ENCODE peak calls at places on chromosomes 16 and 17, in five cellular contexts. R is CD4-positive, CD25-positive, alpha-beta regulatory T cell; C is GM12865; N is AG09309; B is left ventricle myocardium inferior. A is an unnamed sample.
A peak's percentile ranks its signal among the peaks of the same experiment; 100 is the strongest.

GRCh38 chr17:50766222-50767023 is 895 bp downstream of the ANKRD40CL start:
- DNase-seq in C (peak; percentile 31), B (no peak), R (no peak), N (no peak), A (no peak)

GRCh38 chr16:23801387-23801786 is 34.4 kb upstream of the PRKCB start:
- DNase-seq in R (peak; percentile 76), B (peak; percentile 64), C (peak; percentile 83), N (peak; percentile 14), A (peak; percentile 83)

GRCh38 chr17:36578671-36579070 is 13.0 kb upstream of the DHRS11 start:
- DNase-seq in C (no peak), N (no peak), B (no peak), R (no peak), A (no peak)

GRCh38 chr17:76161619-76162222 is 20.7 kb upstream of the FOXJ1 start:
- DNase-seq in N (no peak), B (no peak), C (no peak), R (no peak), A (no peak)

GRCh38 chr17:71472809-71473789 is 647.7 kb upstream of the SOX9 start:
- DNase-seq in R (no peak), B (no peak), C (peak; percentile 69), N (peak; percentile 34), A (no peak)

GRCh38 chr16:55040366-55041086 is 109.9 kb downstream of the IRX5 start:
- DNase-seq in R (no peak), C (no peak), N (no peak), B (no peak), A (no peak)

GRCh38 chr17:28885951-28886350 is 11.6 kb downstream of the FLOT2 start:
- DNase-seq in C (no peak), N (no peak), B (no peak), R (no peak), A (no peak)

GRCh38 chr16:28837672-28838557 is 8.2 kb downstream of the TUFM start:
- DNase-seq in N (no peak), C (no peak), B (no peak), R (no peak), A (no peak)

GRCh38 chr17:52145496-52145895 is 13.0 kb downstream of the CA10 start:
- DNase-seq in B (no peak), C (no peak), R (no peak), N (no peak), A (no peak)

GRCh38 chr17:8836821-8837426 is 30.6 kb downstream of the PIK3R6 start:
- DNase-seq in C (no peak), N (no peak), B (no peak), R (no peak), A (no peak)

GRCh38 chr17:4948997-4949320 is 629 bp upstream of the PFN1 start:
- DNase-seq in C (peak; percentile 95), B (peak; percentile 87), R (peak; percentile 88), N (peak; percentile 56), A (peak; percentile 91)

GRCh38 chr16:85258616-85259015 is 146.3 kb upstream of the CIBAR2 start:
- DNase-seq in N (no peak), B (no peak), R (no peak), C (no peak), A (no peak)

GRCh38 chr16:85259831-85260165 is 147.5 kb upstream of the CIBAR2 start:
- DNase-seq in N (no peak), C (no peak), B (no peak), R (no peak), A (no peak)

GRCh38 chr16:85259115-85259830 is 147.0 kb upstream of the CIBAR2 start:
- DNase-seq in B (no peak), R (no peak), C (no peak), N (no peak), A (no peak)

GRCh38 chr16:85257483-85257882 is 145.2 kb upstream of the CIBAR2 start:
- DNase-seq in R (no peak), N (no peak), B (no peak), C (no peak), A (no peak)

GRCh38 chr16:85258166-85258565 is 145.9 kb upstream of the CIBAR2 start:
- DNase-seq in B (no peak), R (no peak), N (no peak), C (no peak), A (no peak)
- H3K4me3 ChIP-seq in B (no peak overlapping the region), R (no peak overlapping the region), N (no peak overlapping the region), C (no peak overlapping the region), A (no peak overlapping the region)

GRCh38 chr17:12738624-12739023 is 50.7 kb upstream of the ARHGAP44 start:
- DNase-seq in N (no peak), C (no peak), B (no peak), R (no peak), A (no peak)
- H3K4me3 ChIP-seq in N (no peak overlapping the region), C (no peak overlapping the region), B (no peak overlapping the region), R (no peak overlapping the region), A (no peak overlapping the region)

DNA sequence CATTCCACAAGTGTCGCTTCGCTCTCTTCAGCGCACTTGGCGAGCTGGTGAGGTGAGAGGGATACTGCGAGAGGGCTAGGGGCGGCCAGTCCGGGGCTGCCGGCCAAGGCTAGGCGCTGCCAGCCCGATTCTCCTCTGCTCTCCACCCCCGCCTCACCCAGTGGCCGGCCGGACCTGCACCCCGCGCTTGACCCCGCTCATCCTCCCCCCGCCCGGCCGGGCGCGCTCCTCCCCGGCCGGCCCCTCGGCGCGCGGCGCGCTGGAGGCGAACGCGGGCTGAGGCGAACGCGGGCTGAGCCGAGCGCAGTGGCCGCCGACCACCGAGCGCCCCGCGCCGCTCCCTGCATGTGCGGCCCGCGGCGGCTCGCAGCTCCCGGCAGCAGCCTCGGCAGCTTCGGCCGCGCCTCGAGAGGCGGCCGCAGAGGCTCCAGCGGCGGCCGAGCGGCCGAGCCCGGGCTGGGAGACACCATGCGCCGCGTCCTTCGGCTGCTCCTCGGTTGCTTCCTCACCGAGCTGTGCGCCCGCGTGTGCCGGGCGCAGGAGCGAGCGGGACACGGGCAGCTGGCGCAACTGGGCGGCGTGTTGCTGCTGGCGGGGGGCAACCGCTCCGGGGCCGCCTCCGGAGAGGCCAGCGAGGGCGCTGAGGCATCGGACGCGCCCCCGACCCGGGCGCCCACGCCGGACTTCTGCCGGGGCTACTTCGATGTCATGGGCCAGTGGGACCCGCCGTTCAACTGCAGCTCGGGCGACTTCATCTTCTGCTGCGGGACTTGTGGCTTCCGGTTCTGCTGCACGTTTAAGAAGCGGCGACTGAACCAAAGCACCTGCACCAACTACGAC is at the start of gene SHISA9:
- DNase-seq in N (no peak), C (peak; percentile 6), R (peak; percentile 24), B (no peak), A (no peak)
- H3K4me3 ChIP-seq in N (no peak within 1 kb of the TSS), C (no peak within 1 kb of the TSS), R (no peak within 1 kb of the TSS), B (peak within 1 kb of the TSS; percentile 52), A (peak within 1 kb of the TSS; percentile 25)

GRCh38 chr17:56982312-56982711 is 4.4 kb downstream of the SCPEP1 start:
- DNase-seq in R (no peak), B (no peak), C (no peak), N (no peak), A (no peak)

GRCh38 chr17:56976941-56977570 is 875 bp upstream of the SCPEP1 start:
- DNase-seq in B (no peak), C (no peak), R (no peak), N (no peak), A (no peak)

GRCh38 chr17:56977673-56978395 is at the start of gene SCPEP1:
- DNase-seq in B (peak; percentile 86), R (peak; percentile 82), C (peak; percentile 87), N (peak; percentile 13), A (peak; percentile 93)

GRCh38 chr17:56978441-56979090 is 635 bp downstream of the SCPEP1 start:
- DNase-seq in C (peak; percentile 53), R (peak; percentile 54), B (no peak), N (no peak), A (no peak)

DNA sequence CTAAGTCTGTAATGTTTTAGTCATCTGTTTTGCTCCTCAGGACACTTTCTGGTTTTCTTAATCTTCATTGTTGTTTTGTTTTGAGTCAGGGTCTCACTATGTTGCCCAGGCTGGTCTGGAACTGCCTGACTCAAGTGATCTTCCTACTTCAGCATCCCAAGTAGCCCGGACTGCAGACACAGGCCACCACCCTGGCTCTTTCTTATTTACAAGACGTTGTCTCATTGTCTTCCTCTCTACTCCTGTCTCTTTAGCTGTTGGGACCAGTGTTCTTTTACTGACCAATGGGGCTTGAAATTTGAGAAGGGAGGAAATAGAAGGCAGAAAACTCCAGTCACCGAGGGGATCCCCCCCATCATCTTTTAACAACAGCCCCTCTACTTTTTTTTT is 1.2 kb downstream of the SCPEP1 start:
- DNase-seq in B (no peak), R (no peak), N (no peak), C (peak; percentile 28), A (no peak)
- H3K4me3 ChIP-seq in B (peak overlapping the region; percentile 81), R (peak overlapping the region; percentile 90), N (no peak overlapping the region), C (peak overlapping the region; percentile 66), A (no peak overlapping the region)

GRCh38 chr16:85595299-85595661 is 17.8 kb upstream of the GSE1 start:
- DNase-seq in B (no peak), C (no peak), R (no peak), N (no peak), A (no peak)

GRCh38 chr16:85594621-85595298 is 18.4 kb upstream of the GSE1 start:
- DNase-seq in R (no peak), C (no peak), N (no peak), B (no peak), A (no peak)

GRCh38 chr16:85593503-85594195 is 19.5 kb upstream of the GSE1 start:
- DNase-seq in C (no peak), R (no peak), N (no peak), B (no peak), A (no peak)

GRCh38 chr16:85591381-85591780 is 21.7 kb upstream of the GSE1 start:
- DNase-seq in R (no peak), N (no peak), B (no peak), C (no peak), A (no peak)

GRCh38 chr16:85592700-85593502 is 20.2 kb upstream of the GSE1 start:
- DNase-seq in R (no peak), C (no peak), N (no peak), B (no peak), A (no peak)
- H3K4me3 ChIP-seq in R (no peak overlapping the region), C (no peak overlapping the region), N (no peak overlapping the region), B (no peak overlapping the region), A (no peak overlapping the region)

GRCh38 chr17:72588961-72589360 is 468.1 kb downstream of the SOX9 start:
- DNase-seq in R (no peak), B (no peak), C (peak; percentile 75), N (no peak), A (no peak)

GRCh38 chr17:72587773-72588511 is 467.1 kb downstream of the SOX9 start:
- DNase-seq in C (peak; percentile 56), R (peak; percentile 12), N (no peak), B (no peak), A (no peak)

GRCh38 chr17:72590382-72590781 is 469.6 kb downstream of the SOX9 start:
- DNase-seq in C (no peak), R (no peak), N (no peak), B (no peak), A (no peak)

GRCh38 chr17:72587156-72587555 is 466.3 kb downstream of the SOX9 start:
- DNase-seq in N (no peak), C (no peak), B (no peak), R (no peak), A (no peak)

GRCh38 chr17:72588561-72588960 is 467.7 kb downstream of the SOX9 start:
- DNase-seq in R (no peak), N (no peak), C (no peak), B (no peak), A (no peak)
- H3K4me3 ChIP-seq in R (no peak overlapping the region), N (no peak overlapping the region), C (no peak overlapping the region), B (no peak overlapping the region), A (no peak overlapping the region)

A was measured in aorta.